ENCODE peak calls at places on chromosomes 3 and 15, in six cellular contexts. H is OCI-LY7, A is sigmoid colon, L is spleen, P is heart left ventricle, F is fibroblast of pulmonary artery. S is an unnamed sample.

GRCh38 chr15:89556413-89557262 is 18.6 kb upstream of the TICRR start:
- DNase-seq in H (peak; percentile 71), A (no peak), L (no peak), P (no peak), F (peak; percentile 89), S (peak; percentile 87)

GRCh38 chr3:171565671-171566070 is 105.5 kb upstream of the TNIK start:
- DNase-seq in H (no peak), A (no peak), L (no peak), P (no peak), F (peak; percentile 58), S (peak; percentile 60)

GRCh38 chr3:139204756-139205155 is 139.1 kb upstream of the MRPS22 start:
- DNase-seq in H (no peak), A (no peak), L (no peak), P (no peak), F (peak; percentile 38), S (peak; percentile 26)

GRCh38 chr3:126980266-126980811 is 2.6 kb upstream of the PLXNA1 start:
- DNase-seq in H (no peak), A (no peak), L (no peak), P (no peak), F (no peak), S (no peak)

GRCh38 chr15:84402856-84403608 is 167.5 kb downstream of the GOLGA6L4 start:
- DNase-seq in H (no peak), A (no peak), L (peak; percentile 56), P (no peak), F (no peak), S (no peak)

GRCh38 chr3:15923640-15924405 is 126.0 kb upstream of the ANKRD28 start:
- DNase-seq in H (no peak), A (no peak), L (no peak), P (no peak), F (no peak), S (no peak)

GRCh38 chr3:128201158-128201755 is 48.0 kb downstream of the EEFSEC start:
- DNase-seq in H (no peak), A (no peak), L (no peak), P (no peak), F (no peak), S (no peak)

GRCh38 chr3:56862352-56863062 is 60.8 kb upstream of the ARHGEF3 start:
- DNase-seq in H (no peak), A (no peak), L (no peak), P (no peak), F (peak; percentile 77), S (peak; percentile 75)

GRCh38 chr15:55741592-55742497 is 1.1 kb downstream of the PRTG start:
- DNase-seq in H (no peak), A (no peak), L (no peak), P (no peak), F (no peak), S (peak; percentile 20)

GRCh38 chr3:98690876-98691275 is 72.3 kb upstream of the ST3GAL6 start:
- DNase-seq in H (no peak), A (no peak), L (no peak), P (no peak), F (peak; percentile 38), S (peak; percentile 79)

GRCh38 chr3:109025896-109026295 is 72.2 kb upstream of the GUCA1C start:
- DNase-seq in H (no peak), A (no peak), L (no peak), P (no peak), F (no peak), S (no peak)

GRCh38 chr3:7760718-7761117 is 740.9 kb upstream of the LMCD1 start:
- DNase-seq in H (no peak), A (no peak), L (no peak), P (no peak), F (no peak), S (no peak)

GRCh38 chr3:136209921-136210320 is 13.8 kb upstream of the MSL2 start:
- DNase-seq in H (no peak), A (no peak), L (no peak), P (no peak), F (no peak), S (peak; percentile 30)

GRCh38 chr3:52055537-52056351 is 627 bp downstream of the DUSP7 start:
- DNase-seq in H (peak; percentile 76), A (peak; percentile 75), L (peak; percentile 93), P (no peak), F (peak; percentile 62), S (peak; percentile 57)

GRCh38 chr3:127816783-127817182 is 5.5 kb downstream of the MGLL start:
- DNase-seq in H (no peak), A (no peak), L (no peak), P (no peak), F (no peak), S (no peak)

GRCh38 chr15:23397779-23398178 is 43.2 kb downstream of the GOLGA8S start:
- DNase-seq in H (no peak), A (no peak), L (no peak), P (no peak), F (no peak), S (no peak)

GRCh38 chr3:33170531-33170930 is 48.1 kb downstream of the SUSD5 start:
- DNase-seq in H (no peak), A (no peak), L (no peak), P (no peak), F (no peak), S (no peak)

GRCh38 chr15:99105516-99106341 is 849 bp downstream of the SYNM start:
- DNase-seq in H (peak; percentile 17), A (peak; percentile 79), L (peak; percentile 82), P (peak; percentile 78), F (peak; percentile 63), S (peak; percentile 62)

GRCh38 chr3:173066044-173066679 is 74.9 kb downstream of the SPATA16 start:
- DNase-seq in H (no peak), A (no peak), L (no peak), P (peak; percentile 61), F (peak; percentile 81), S (peak; percentile 82)

GRCh38 chr3:183745300-183746098 is 47.9 kb downstream of the YEATS2 start:
- DNase-seq in H (no peak), A (no peak), L (no peak), P (no peak), F (peak; percentile 49), S (peak; percentile 56)

GRCh38 chr3:38039899-38040261 is 872 bp downstream of the DLEC1 start:
- DNase-seq in H (peak; percentile 14), A (peak; percentile 85), L (peak; percentile 89), P (peak; percentile 81), F (peak; percentile 41), S (peak; percentile 58)

GRCh38 chr15:58793862-58794261 is 22.8 kb downstream of the MINDY2 start:
- DNase-seq in H (no peak), A (no peak), L (no peak), P (no peak), F (peak; percentile 32), S (no peak)

GRCh38 chr15:62779041-62779810 is 263.3 kb upstream of the TPM1 start:
- DNase-seq in H (no peak), A (no peak), L (no peak), P (no peak), F (peak; percentile 85), S (peak; percentile 82)

GRCh38 chr3:20066848-20067617 is 26.8 kb downstream of the KAT2B start:
- DNase-seq in H (no peak), A (peak; percentile 72), L (no peak), P (no peak), F (no peak), S (no peak)

GRCh38 chr3:138747229-138747628 is 87.5 kb downstream of the PIK3CB start:
- DNase-seq in H (no peak), A (no peak), L (no peak), P (no peak), F (no peak), S (no peak)

DNA sequence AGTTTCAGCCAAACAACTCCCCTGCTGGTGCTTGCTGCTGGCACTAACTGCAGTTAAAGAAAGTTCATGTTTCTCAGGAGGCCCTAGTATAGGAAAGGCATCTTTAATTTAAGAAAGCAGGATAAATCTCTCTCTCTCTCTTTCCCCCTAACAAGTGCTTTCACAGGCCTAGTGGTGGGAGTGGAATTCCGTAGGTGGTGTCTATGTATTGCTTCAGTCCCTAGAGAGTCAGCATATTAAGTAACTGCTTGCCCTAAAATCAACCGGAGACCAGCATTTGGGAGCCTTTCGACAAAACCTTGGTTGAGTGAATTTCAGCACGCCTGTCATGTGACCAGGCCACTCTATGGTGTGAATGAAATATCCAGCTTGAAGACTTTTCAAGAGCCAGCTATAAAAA is 169.2 kb upstream of the TGFBR2 start:
- DNase-seq in H (no peak), A (peak; percentile 79), L (no peak), P (no peak), F (peak; percentile 76), S (peak; percentile 85)
- TF ChIP-seq CTCF in H (no peak), A (no peak), L (no peak), P (no peak), F (no peak), S (no peak)

DNA sequence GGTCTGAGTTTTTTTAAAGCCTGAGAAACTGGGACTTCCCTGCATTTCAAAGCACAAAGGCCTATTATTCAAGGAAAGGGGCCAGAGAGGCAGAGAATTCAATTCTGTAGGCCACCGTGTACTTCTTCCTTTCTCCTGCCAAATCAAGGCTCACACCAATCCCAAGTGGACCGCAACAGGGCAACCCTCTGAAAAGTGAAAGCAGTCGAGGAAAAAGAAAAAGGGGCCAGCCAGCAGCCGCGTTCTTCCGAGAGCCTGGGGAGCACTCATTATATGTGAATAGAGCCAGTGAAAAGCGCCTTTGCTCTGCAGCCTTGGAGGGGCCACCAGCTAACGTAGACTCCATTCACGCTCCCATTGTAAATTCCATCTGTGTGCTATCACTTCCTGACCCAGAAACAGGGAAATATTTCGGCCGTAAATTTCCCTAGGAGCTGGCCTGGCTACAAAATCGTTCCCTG is 45.9 kb upstream of the THUMPD3 start:
- DNase-seq in H (no peak), A (peak; percentile 68), L (no peak), P (no peak), F (peak; percentile 75), S (peak; percentile 70)
- H3K4me3 ChIP-seq in H (no peak overlapping the region), A (peak overlapping the region; percentile 39), L (peak overlapping the region; percentile 22), P (peak overlapping the region; percentile 18), F (peak overlapping the region; percentile 39), S (peak overlapping the region; percentile 32)

GRCh38 chr3:54122802-54123537 is 618 bp downstream of the CACNA2D3 start:
- DNase-seq in H (no peak), A (no peak), L (no peak), P (peak; percentile 62), F (peak; percentile 3), S (no peak)

GRCh38 chr3:54123538-54124196 is 1.3 kb downstream of the CACNA2D3 start:
- DNase-seq in H (no peak), A (no peak), L (no peak), P (no peak), F (peak; percentile 38), S (peak; percentile 3)

GRCh38 chr3:54127499-54128056 is 5.2 kb downstream of the CACNA2D3 start:
- DNase-seq in H (no peak), A (no peak), L (no peak), P (no peak), F (no peak), S (no peak)

GRCh38 chr3:54125317-54125716 is 3.0 kb downstream of the CACNA2D3 start:
- DNase-seq in H (no peak), A (no peak), L (no peak), P (no peak), F (no peak), S (no peak)

DNA sequence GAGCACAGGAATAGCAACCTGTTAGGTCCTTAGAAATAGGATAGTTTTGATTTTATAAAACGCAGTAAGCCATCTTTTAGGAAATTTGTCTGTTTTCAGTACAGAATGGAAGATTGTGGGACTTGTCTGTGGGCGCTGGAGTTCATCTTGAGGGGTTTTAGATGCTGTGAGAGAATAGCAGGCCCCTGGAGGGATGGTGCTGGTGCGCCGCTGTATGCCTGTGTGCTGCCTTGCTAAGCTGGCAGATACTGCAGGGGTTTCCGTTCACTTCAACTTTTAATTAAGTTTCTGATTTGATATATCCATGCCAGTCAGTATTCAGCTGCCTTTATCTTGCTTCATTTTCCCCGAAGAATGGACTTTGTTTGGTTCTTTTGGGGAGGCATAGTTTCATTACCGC is 4.2 kb downstream of the CACNA2D3 start:
- DNase-seq in H (no peak), A (no peak), L (no peak), P (no peak), F (no peak), S (no peak)
- TF ChIP-seq CTCF in H (no peak), A (no peak), L (no peak), P (no peak), F (no peak), S (no peak)

GRCh38 chr3:147614210-147614609 is 205.0 kb downstream of the ZIC1 start:
- DNase-seq in H (no peak), A (no peak), L (no peak), P (no peak), F (no peak), S (no peak)
- H3K4me3 ChIP-seq in H (no peak overlapping the region), A (no peak overlapping the region), L (no peak overlapping the region), P (no peak overlapping the region), F (no peak overlapping the region), S (no peak overlapping the region)